ENCODE peak calls at places on chromosomes 6 and 20, in ten cellular contexts. Q is Peyer's patch; K is fibroblast of lung; F is adipocyte; I is tibial nerve; O is HepG2; Y is CD4-positive, alpha-beta memory T cell; L is CD8-positive, alpha-beta memory T cell; J is left lung; R is naive thymus-derived CD4-positive, alpha-beta T cell. B is an unnamed sample.

GRCh38 chr6:142845624-142846458 is 99.1 kb downstream of the HIVEP2 start:
- DNase-seq in Q (peak; percentile 93), K (peak; percentile 86), F (peak; percentile 93), I (peak; percentile 64), O (peak; percentile 99), Y (peak; percentile 77), L (peak; percentile 64), J (peak; percentile 73), R (peak; percentile 67), B (peak; percentile 88)

GRCh38 chr6:50030777-50031562 is 9.2 kb upstream of the DEFB110 start:
- DNase-seq in Q (no peak), K (no peak), F (no peak), I (no peak), O (peak; percentile 47), Y (no peak), L (no peak), J (no peak), R (no peak), B (no peak)

GRCh38 chr6:35295521-35296315 is 1.9 kb upstream of the DEF6 start:
- DNase-seq in Q (no peak), K (no peak), F (no peak), I (no peak), O (no peak), Y (no peak), L (no peak), J (no peak), R (no peak), B (no peak)

GRCh38 chr20:49675368-49676151 is 38.1 kb downstream of the B4GALT5 start:
- DNase-seq in Q (peak; percentile 63), K (peak; percentile 66), F (no peak), I (no peak), O (peak; percentile 89), Y (no peak), L (no peak), J (no peak), R (no peak), B (no peak)

GRCh38 chr6:44278774-44279697 is 8.8 kb downstream of the TMEM151B start:
- DNase-seq in Q (no peak), K (no peak), F (no peak), I (no peak), O (no peak), Y (no peak), L (no peak), J (no peak), R (no peak), B (no peak)

GRCh38 chr20:47360489-47361267 is 4.2 kb upstream of the ZMYND8 start:
- DNase-seq in Q (peak; percentile 81), K (peak; percentile 98), F (peak; percentile 81), I (peak; percentile 70), O (peak; percentile 90), Y (no peak), L (no peak), J (peak; percentile 76), R (no peak), B (peak; percentile 95)

GRCh38 chr20:17589161-17589834 is 19.4 kb downstream of the DSTN start:
- DNase-seq in Q (no peak), K (no peak), F (peak; percentile 36), I (no peak), O (no peak), Y (no peak), L (no peak), J (no peak), R (no peak), B (no peak)

GRCh38 chr6:56902551-56903464 is 52.1 kb upstream of the BEND6 start:
- DNase-seq in Q (no peak), K (peak; percentile 82), F (peak; percentile 86), I (no peak), O (peak; percentile 25), Y (no peak), L (peak; percentile 35), J (no peak), R (peak; percentile 41), B (peak; percentile 81)

GRCh38 chr20:61925555-61926252 is 140.0 kb downstream of the TAF4 start:
- DNase-seq in Q (no peak), K (peak; percentile 90), F (no peak), I (no peak), O (no peak), Y (no peak), L (no peak), J (no peak), R (no peak), B (peak; percentile 20)

GRCh38 chr20:61926796-61927192 is 138.9 kb downstream of the TAF4 start:
- DNase-seq in Q (no peak), K (no peak), F (no peak), I (no peak), O (no peak), Y (no peak), L (no peak), J (no peak), R (no peak), B (no peak)

GRCh38 chr20:61924858-61925554 is 140.7 kb downstream of the TAF4 start:
- DNase-seq in Q (no peak), K (no peak), F (no peak), I (no peak), O (no peak), Y (no peak), L (no peak), J (no peak), R (no peak), B (no peak)

GRCh38 chr20:61927193-61927825 is 138.4 kb downstream of the TAF4 start:
- DNase-seq in Q (no peak), K (no peak), F (no peak), I (no peak), O (no peak), Y (no peak), L (no peak), J (no peak), R (no peak), B (no peak)

DNA sequence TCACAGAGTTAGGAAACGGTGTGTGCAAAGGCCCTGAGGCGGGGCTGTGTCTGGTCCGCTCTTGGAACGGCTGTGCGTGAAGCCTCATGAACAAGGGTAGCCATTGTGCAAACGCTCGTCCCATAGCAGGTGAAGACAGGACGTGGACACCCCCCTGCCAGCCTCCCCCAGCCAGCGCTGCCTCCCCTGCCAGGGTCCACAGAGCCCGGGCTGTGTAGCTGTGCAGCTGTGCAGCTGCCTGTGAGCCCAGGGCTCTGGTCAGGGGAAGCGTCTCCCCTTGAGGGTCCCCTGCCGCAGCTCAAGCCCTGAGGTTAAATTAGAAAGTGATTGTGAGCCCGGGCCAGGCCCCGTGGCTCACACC is 139.4 kb downstream of the TAF4 start:
- DNase-seq in Q (no peak), K (no peak), F (no peak), I (no peak), O (no peak), Y (no peak), L (no peak), J (no peak), R (no peak), B (no peak)
- H3K4me3 ChIP-seq in Q (no peak overlapping the region), K (no peak overlapping the region), F (no peak overlapping the region), I (no peak overlapping the region), O (no peak overlapping the region), Y (no peak overlapping the region), L (no peak overlapping the region), J (no peak overlapping the region), R (no peak overlapping the region), B (no peak overlapping the region)

DNA sequence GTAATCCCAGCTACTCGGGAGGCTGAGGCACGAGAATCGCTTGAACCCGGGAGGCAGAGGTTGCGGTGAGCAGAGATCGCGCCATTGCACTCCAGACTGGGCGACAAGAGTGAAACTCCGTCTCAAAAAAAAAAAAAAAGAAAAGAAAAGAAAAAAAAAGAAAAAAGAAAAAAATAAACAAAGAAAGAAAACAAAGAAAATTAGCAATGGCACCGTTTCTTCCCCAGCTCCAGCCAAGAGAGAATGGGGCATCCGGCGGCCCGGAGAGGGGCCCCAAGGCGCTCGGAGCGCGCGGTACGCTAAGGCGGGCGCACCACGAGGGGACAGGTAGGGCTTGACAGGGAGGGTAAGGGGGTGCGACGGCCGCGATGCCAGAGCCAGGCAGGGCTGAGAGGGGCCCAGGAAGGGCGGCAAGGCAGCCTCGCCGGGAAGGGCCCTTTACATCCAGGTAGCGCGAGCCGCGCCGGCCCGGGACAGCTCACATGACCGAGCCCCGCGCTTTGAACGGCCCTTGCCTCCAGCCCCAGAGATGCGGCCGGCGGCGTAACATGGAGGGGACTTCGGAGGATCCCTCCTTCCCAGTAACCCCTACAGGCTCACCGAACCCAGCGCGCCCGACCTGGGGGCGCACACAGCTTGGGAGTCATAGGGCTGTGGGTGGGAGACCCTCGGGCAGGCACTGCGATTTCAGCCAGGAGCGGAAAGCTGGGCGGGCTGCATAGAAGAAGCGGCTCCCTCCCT is 1.4 kb downstream of the BMP7 start:
- DNase-seq in Q (no peak), K (no peak), F (no peak), I (no peak), O (no peak), Y (no peak), L (no peak), J (no peak), R (no peak), B (no peak)
- H3K4me3 ChIP-seq in Q (peak overlapping the region; percentile 8), K (no peak overlapping the region), F (no peak overlapping the region), I (peak overlapping the region; percentile 37), O (no peak overlapping the region), Y (no peak overlapping the region), L (no peak overlapping the region), J (no peak overlapping the region), R (no peak overlapping the region), B (no peak overlapping the region)

GRCh38 chr20:62219992-62220665 is at the start of gene HRH3:
- DNase-seq in Q (no peak), K (peak; percentile 16), F (peak; percentile 76), I (no peak), O (peak; percentile 41), Y (peak; percentile 46), L (peak; percentile 49), J (no peak), R (peak; percentile 47), B (no peak)

GRCh38 chr20:62217913-62218773 is 1.9 kb downstream of the HRH3 start:
- DNase-seq in Q (no peak), K (no peak), F (no peak), I (no peak), O (no peak), Y (peak; percentile 38), L (no peak), J (no peak), R (no peak), B (no peak)

GRCh38 chr20:62216636-62217566 is 3.2 kb downstream of the HRH3 start:
- DNase-seq in Q (no peak), K (no peak), F (no peak), I (no peak), O (no peak), Y (peak; percentile 10), L (no peak), J (no peak), R (no peak), B (no peak)

GRCh38 chr20:62220666-62221568 is 839 bp upstream of the HRH3 start:
- DNase-seq in Q (no peak), K (no peak), F (no peak), I (no peak), O (no peak), Y (peak; percentile 17), L (no peak), J (no peak), R (no peak), B (no peak)

GRCh38 chr20:62219101-62219991 is 732 bp downstream of the HRH3 start:
- DNase-seq in Q (no peak), K (no peak), F (peak; percentile 19), I (no peak), O (no peak), Y (peak; percentile 24), L (no peak), J (no peak), R (no peak), B (no peak)
- H3K4me3 ChIP-seq in Q (no peak overlapping the region), K (no peak overlapping the region), F (no peak overlapping the region), I (no peak overlapping the region), O (peak overlapping the region; percentile 62), Y (no peak overlapping the region), L (no peak overlapping the region), J (no peak overlapping the region), R (no peak overlapping the region), B (no peak overlapping the region)

GRCh38 chr6:37993596-37993995 is 174.1 kb downstream of the ZFAND3 start:
- DNase-seq in Q (no peak), K (no peak), F (no peak), I (no peak), O (no peak), Y (no peak), L (no peak), J (no peak), R (no peak), B (no peak)

GRCh38 chr6:37988696-37989095 is 169.2 kb downstream of the ZFAND3 start:
- DNase-seq in Q (no peak), K (peak; percentile 42), F (peak; percentile 16), I (no peak), O (no peak), Y (no peak), L (no peak), J (no peak), R (no peak), B (no peak)

GRCh38 chr6:37988131-37988530 is 168.6 kb downstream of the ZFAND3 start:
- DNase-seq in Q (no peak), K (peak; percentile 70), F (peak; percentile 42), I (no peak), O (peak; percentile 81), Y (no peak), L (no peak), J (no peak), R (no peak), B (no peak)

GRCh38 chr6:37992749-37993148 is 173.2 kb downstream of the ZFAND3 start:
- DNase-seq in Q (no peak), K (no peak), F (no peak), I (no peak), O (no peak), Y (no peak), L (no peak), J (no peak), R (no peak), B (no peak)

GRCh38 chr6:37990762-37991525 is 171.4 kb downstream of the ZFAND3 start:
- DNase-seq in Q (no peak), K (peak; percentile 92), F (peak; percentile 85), I (no peak), O (no peak), Y (no peak), L (no peak), J (no peak), R (no peak), B (peak; percentile 82)
- H3K4me3 ChIP-seq in Q (no peak overlapping the region), K (no peak overlapping the region), F (peak overlapping the region; percentile 24), I (no peak overlapping the region), O (no peak overlapping the region), Y (no peak overlapping the region), L (no peak overlapping the region), J (no peak overlapping the region), R (no peak overlapping the region), B (no peak overlapping the region)